ENCODE peak calls at places on chromosomes 1 and 21, in five cellular contexts. B is cardiac muscle cell, G is MG63, U is left ventricle myocardium inferior, E is mesenchymal stem cell. L is an unnamed sample.

GRCh38 chr21:41377715-41378114 is 15.9 kb downstream of the MX2 start:
- DNase-seq in U (no peak), B (no peak), G (no peak), E (no peak), L (no peak)

GRCh38 chr1:244049142-244049968 is 1.7 kb upstream of the ZBTB18 start:
- DNase-seq in E (peak; percentile 30), G (peak; percentile 35), B (peak; percentile 66), U (peak; percentile 44), L (peak; percentile 62)

GRCh38 chr1:12409676-12410075 is 179.8 kb downstream of the VPS13D start:
- DNase-seq in U (no peak), G (no peak), E (no peak), B (no peak), L (peak; percentile 16)

GRCh38 chr1:154696460-154696859 is 88.5 kb upstream of the ADAR start:
- DNase-seq in B (no peak), U (no peak), G (no peak), E (no peak), L (no peak)

GRCh38 chr1:234481771-234482170 is 2.8 kb upstream of the TARBP1 start:
- DNase-seq in G (no peak), E (no peak), U (no peak), B (no peak), L (no peak)

GRCh38 chr1:208433086-208433485 is 188.9 kb upstream of the PLXNA2 start:
- DNase-seq in E (peak; percentile 81), U (no peak), G (peak; percentile 74), B (no peak), L (peak; percentile 40)

GRCh38 chr1:215749423-215749822 is 182.3 kb downstream of the KCTD3 start:
- DNase-seq in B (no peak), U (no peak), E (peak; percentile 80), G (peak; percentile 8), L (peak; percentile 87)

GRCh38 chr1:20211511-20211931 is 25.2 kb upstream of the PLA2G2C start:
- DNase-seq in B (no peak), E (no peak), G (peak; percentile 74), U (no peak), L (no peak)

GRCh38 chr1:155127672-155128468 is at the start of gene EFNA1:
- DNase-seq in G (peak; percentile 66), E (peak; percentile 48), U (peak; percentile 75), B (peak; percentile 81), L (peak; percentile 76)

GRCh38 chr1:38153426-38154088 is 107.0 kb upstream of the POU3F1 start:
- DNase-seq in U (no peak), E (no peak), B (no peak), G (no peak), L (no peak)

GRCh38 chr1:82318265-82318664 is 517.5 kb downstream of the ADGRL2 start:
- DNase-seq in G (no peak), U (no peak), B (no peak), E (peak; percentile 44), L (peak; percentile 52)

GRCh38 chr1:241310451-241310850 is 46.6 kb downstream of the RGS7 start:
- DNase-seq in G (no peak), U (no peak), B (no peak), E (no peak), L (peak; percentile 16)

GRCh38 chr1:31670583-31670944 is 25.9 kb upstream of the PEF1 start:
- DNase-seq in U (no peak), B (no peak), E (no peak), G (no peak), L (no peak)

GRCh38 chr21:45747802-45748445 is 104.4 kb downstream of the PCBP3 start:
- DNase-seq in G (peak; percentile 91), E (peak; percentile 36), U (no peak), B (no peak), L (peak; percentile 81)

GRCh38 chr1:11535761-11536572 is 57.0 kb downstream of the DISP3 start:
- DNase-seq in G (peak; percentile 12), E (no peak), B (no peak), U (no peak), L (no peak)

GRCh38 chr1:220818421-220819173 is 31.9 kb downstream of the MTARC1 start:
- DNase-seq in U (no peak), B (no peak), G (peak; percentile 96), E (peak; percentile 99), L (peak; percentile 74)

GRCh38 chr1:64934115-64934880 is 32.1 kb downstream of the JAK1 start:
- DNase-seq in G (peak; percentile 61), E (peak; percentile 94), U (no peak), B (no peak), L (peak; percentile 90)

GRCh38 chr21:38913120-38913975 is 107.6 kb downstream of the ETS2 start:
- DNase-seq in E (peak; percentile 40), G (peak; percentile 89), B (peak; percentile 27), U (peak; percentile 56), L (peak; percentile 66)

GRCh38 chr1:60171793-60172192 is 98.2 kb upstream of the C1orf87 start:
- DNase-seq in E (peak; percentile 1), G (no peak), B (no peak), U (no peak), L (peak; percentile 81)

GRCh38 chr1:51518730-51519047 is 377 bp downstream of the EPS15 start:
- DNase-seq in G (peak; percentile 38), U (peak; percentile 50), E (no peak), B (no peak), L (peak; percentile 73)

GRCh38 chr1:34126486-34126885 is 38.5 kb downstream of the CSMD2 start:
- DNase-seq in E (no peak), U (no peak), G (no peak), B (no peak), L (no peak)

GRCh38 chr1:162498442-162498785 is 796 bp downstream of the UHMK1 start:
- DNase-seq in E (peak; percentile 38), U (no peak), G (no peak), B (peak; percentile 3), L (peak; percentile 54)

GRCh38 chr1:115062542-115063004 is 26.7 kb downstream of the TSPAN2 start:
- DNase-seq in U (peak; percentile 42), B (no peak), G (peak; percentile 92), E (no peak), L (no peak)

GRCh38 chr1:23923592-23924495 is 10.7 kb upstream of the CNR2 start:
- DNase-seq in G (no peak), U (no peak), E (no peak), B (no peak), L (no peak)

GRCh38 chr1:180386740-180387367 is 115.5 kb downstream of the ACBD6 start:
- DNase-seq in U (no peak), B (no peak), E (no peak), G (no peak), L (no peak)

GRCh38 chr1:244789731-244790130 is 45.7 kb upstream of the COX20 start:
- DNase-seq in U (no peak), G (no peak), B (peak; percentile 35), E (no peak), L (no peak)

GRCh38 chr1:43908858-43909257 is 24.7 kb upstream of the ARTN start:
- DNase-seq in B (no peak), U (no peak), E (no peak), G (no peak), L (no peak)

GRCh38 chr1:211643324-211644212 is 31.9 kb downstream of the NEK2 start:
- DNase-seq in U (no peak), E (no peak), B (peak; percentile 72), G (peak; percentile 94), L (peak; percentile 14)

GRCh38 chr1:226602186-226603029 is 53.8 kb downstream of the STUM start:
- DNase-seq in U (peak; percentile 66), E (peak; percentile 21), B (no peak), G (peak; percentile 85), L (peak; percentile 91)

GRCh38 chr1:2819831-2820730 is 18.6 kb upstream of the TTC34 start:
- DNase-seq in E (no peak), G (no peak), U (no peak), B (no peak), L (no peak)
- H3K9me3 ChIP-seq in E (no peaks in the 10 kb centered on the region), G (no peaks in the 10 kb centered on the region), U (no peaks in the 10 kb centered on the region), B (peaks cover 3% of the 10 kb centered on the region), L (no peaks in the 10 kb centered on the region)

DNA sequence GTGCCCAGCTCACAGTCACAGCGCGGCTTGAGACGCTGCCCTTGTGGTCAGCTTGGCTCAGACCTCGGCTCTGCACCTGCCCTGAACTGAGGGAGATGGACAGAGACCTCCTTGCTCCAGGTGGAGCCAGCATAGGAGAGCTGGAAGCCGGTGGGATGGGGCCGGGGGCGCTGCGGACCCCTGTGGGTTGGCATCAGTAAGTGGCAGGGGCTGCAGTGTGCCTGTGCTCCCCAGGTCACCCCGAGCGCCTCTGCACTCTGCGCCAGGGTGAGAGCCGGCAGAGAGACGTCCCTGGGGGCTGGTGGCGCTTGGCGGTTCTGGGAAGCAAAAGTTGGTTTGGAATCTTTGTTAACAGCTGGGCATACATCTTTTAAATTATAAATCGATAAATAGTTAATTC is 105.6 kb upstream of the TTC34 start:
- DNase-seq in E (no peak), U (no peak), B (no peak), G (no peak), L (no peak)
- H3K9me3 ChIP-seq in E (no peaks in the 10 kb centered on the region), U (no peaks in the 10 kb centered on the region), B (no peaks in the 10 kb centered on the region), G (no peaks in the 10 kb centered on the region), L (no peaks in the 10 kb centered on the region)

DNA sequence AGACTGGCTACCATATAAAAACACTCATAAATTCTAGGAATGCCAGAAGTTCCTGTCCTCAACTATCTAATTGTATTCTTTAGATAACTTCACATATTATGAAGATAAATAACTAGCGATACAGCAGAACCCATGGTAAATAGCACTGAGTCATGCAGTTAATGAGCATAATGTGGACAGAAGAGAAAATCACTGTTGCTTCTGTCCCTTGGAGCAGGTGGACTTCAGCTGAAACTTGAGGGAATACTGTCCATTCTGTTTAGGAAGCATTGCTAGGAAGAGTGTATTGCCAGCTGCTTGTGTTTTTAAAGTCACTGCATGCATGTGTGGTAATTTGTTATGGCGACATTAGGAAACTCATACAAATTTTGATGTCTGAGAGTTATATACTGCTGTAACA is 854.4 kb downstream of the LTN1 start:
- DNase-seq in G (no peak), E (peak; percentile 46), U (no peak), B (no peak), L (no peak)
- H3K9me3 ChIP-seq in G (peaks cover 4% of the 10 kb centered on the region), E (no peaks in the 10 kb centered on the region), U (peaks cover 18% of the 10 kb centered on the region), B (no peaks in the 10 kb centered on the region), L (no peaks in the 10 kb centered on the region)

GRCh38 chr1:4463631-4464030 is 190.8 kb upstream of the AJAP1 start:
- DNase-seq in E (no peak), G (no peak), U (no peak), B (no peak), L (no peak)
- H3K9me3 ChIP-seq in E (peaks cover 7% of the 10 kb centered on the region), G (no peaks in the 10 kb centered on the region), U (peaks cover 7% of the 10 kb centered on the region), B (no peaks in the 10 kb centered on the region), L (peaks cover 2% of the 10 kb centered on the region)

GRCh38 chr1:201228011-201228983 is 37.7 kb downstream of the IGFN1 start:
- DNase-seq in B (no peak), E (no peak), G (no peak), U (no peak), L (no peak)

GRCh38 chr1:201224671-201225400 is 34.2 kb downstream of the IGFN1 start:
- DNase-seq in G (no peak), U (no peak), B (no peak), E (no peak), L (no peak)

GRCh38 chr1:201226859-201227488 is 36.4 kb downstream of the IGFN1 start:
- DNase-seq in B (no peak), U (no peak), G (no peak), E (no peak), L (no peak)

GRCh38 chr1:201223852-201224670 is 33.4 kb downstream of the IGFN1 start:
- DNase-seq in G (no peak), B (no peak), U (no peak), E (no peak), L (no peak)

DNA sequence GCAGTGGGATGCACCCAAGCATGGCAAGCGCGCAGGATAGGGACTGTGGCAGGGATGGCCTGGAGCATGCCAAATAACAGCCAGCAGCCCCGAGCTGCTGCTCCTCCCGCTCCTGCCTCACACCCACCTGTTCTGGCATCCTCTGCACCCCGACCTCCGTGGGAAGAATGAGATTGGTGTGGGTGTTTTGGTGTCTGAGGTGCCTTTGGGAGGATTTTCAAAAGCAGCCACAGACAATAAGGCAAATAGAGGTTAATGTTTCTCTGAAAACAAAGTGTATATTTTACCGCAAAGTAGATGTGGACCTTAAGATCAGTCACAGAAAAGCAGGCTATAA is 35.5 kb downstream of the IGFN1 start:
- DNase-seq in G (no peak), U (no peak), B (no peak), E (no peak), L (no peak)
- H3K9me3 ChIP-seq in G (no peaks in the 10 kb centered on the region), U (no peaks in the 10 kb centered on the region), B (no peaks in the 10 kb centered on the region), E (no peaks in the 10 kb centered on the region), L (no peaks in the 10 kb centered on the region)

L was measured in adipocyte.